ENCODE peak calls at places on chromosomes 2 and 18, in seven cellular contexts. X is H1, K is H9, O is mesendoderm, D is mesenchymal stem cell, Q is trophoblast cell, P is neuronal stem cell. F is an unnamed sample.

GRCh38 chr2:65490222-65490621 is 57.8 kb upstream of the SPRED2 start:
- DNase-seq in X (no peak), K (no peak), Q (no peak), O (no peak), P (no peak), D (no peak), F (no peak)

GRCh38 chr2:199602271-199602895 is 144.6 kb upstream of the SATB2 start:
- DNase-seq in O (peak; percentile 86), K (peak; percentile 62), X (no peak), D (no peak), Q (no peak), P (no peak), F (no peak)

GRCh38 chr2:45261746-45262145 is 252.5 kb upstream of the SIX2 start:
- DNase-seq in Q (no peak), P (no peak), O (no peak), K (no peak), D (no peak), X (no peak), F (no peak)

GRCh38 chr2:240410808-240411207 is 24.7 kb upstream of the GPC1 start:
- DNase-seq in O (no peak), P (no peak), D (no peak), Q (no peak), X (no peak), K (peak; percentile 11), F (no peak)

GRCh38 chr2:64792995-64793639 is 139.4 kb upstream of the SERTAD2 start:
- DNase-seq in X (no peak), Q (no peak), D (no peak), P (no peak), O (no peak), K (no peak), F (peak; percentile 53)

GRCh38 chr18:32301976-32302743 is 112.3 kb downstream of the MEP1B start:
- DNase-seq in K (no peak), Q (no peak), X (no peak), D (peak; percentile 85), O (no peak), P (no peak), F (peak; percentile 94)

GRCh38 chr2:240324312-240325005 is 111.0 kb upstream of the GPC1 start:
- DNase-seq in P (no peak), Q (no peak), D (no peak), K (no peak), O (no peak), X (no peak), F (no peak)

GRCh38 chr18:34339155-34339554 is 114.4 kb upstream of the NOL4 start:
- DNase-seq in Q (no peak), P (no peak), X (no peak), O (no peak), K (no peak), D (no peak), F (no peak)

DNA sequence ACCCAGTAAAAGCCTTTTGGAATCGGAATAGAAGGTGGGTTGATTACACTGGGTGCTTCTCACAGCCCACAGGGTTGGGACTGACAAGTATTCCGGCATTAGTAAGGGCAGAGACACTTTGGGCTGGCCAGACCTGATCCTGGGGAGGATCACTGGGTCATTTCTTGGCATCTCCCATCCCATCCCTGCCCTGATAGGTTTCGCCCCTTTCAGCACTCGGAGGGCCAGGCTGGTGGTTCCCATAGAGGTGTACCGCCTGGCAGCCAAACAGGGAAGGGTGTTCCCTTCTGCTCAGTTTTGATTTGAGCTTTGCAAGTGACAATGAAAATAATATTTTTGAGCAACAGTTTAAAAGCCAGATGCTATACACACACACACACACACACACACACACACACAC is 37.3 kb downstream of the CYP1B1 start:
- DNase-seq in P (no peak), Q (no peak), O (no peak), K (no peak), D (no peak), X (no peak), F (no peak)
- H3K27ac ChIP-seq in P (no peak overlapping the region), Q (no peak overlapping the region), O (no peak overlapping the region), K (no peak overlapping the region), D (no peak overlapping the region), X (no peak overlapping the region), F (peak overlapping the region; percentile 32)

DNA sequence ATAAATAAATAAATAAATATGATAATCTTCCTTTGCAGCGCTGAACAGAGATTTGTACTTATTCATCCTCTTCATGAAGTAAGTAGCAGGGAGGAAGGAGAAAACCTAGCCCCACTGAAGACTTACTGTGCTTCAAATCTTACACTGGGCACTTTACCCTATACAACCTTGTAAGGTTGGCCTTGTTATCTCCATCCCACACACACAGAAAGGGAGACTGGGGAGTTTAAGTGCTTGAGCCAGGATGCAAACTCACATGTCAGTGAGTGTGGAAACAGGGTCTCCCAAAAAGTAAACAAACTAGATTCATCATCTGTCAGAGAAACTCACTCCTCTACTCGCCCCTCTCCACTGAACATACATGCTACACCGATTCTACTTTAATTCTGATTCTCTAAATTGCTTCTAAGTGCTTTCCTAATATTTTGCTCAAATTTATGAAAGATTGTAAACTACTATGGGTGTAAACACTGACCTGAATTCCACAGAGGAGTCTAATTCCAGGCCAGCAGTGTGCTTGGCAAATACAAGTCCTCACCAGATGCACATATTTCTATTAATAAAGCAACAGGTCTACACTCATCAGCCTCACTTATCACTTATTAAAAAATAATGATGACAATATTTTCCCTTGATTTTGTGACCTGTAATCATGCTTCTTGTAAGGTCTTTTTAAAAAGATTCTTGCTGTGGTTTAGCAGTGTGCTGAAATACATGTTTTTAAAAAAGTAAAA is 155.5 kb downstream of the TCF4 start:
- DNase-seq in K (no peak), D (no peak), Q (no peak), P (no peak), X (no peak), O (no peak), F (no peak)
- H3K18ac ChIP-seq in K (no peak overlapping the region), D (no peak overlapping the region), Q (no peak overlapping the region), P (no peak overlapping the region), X (no peak overlapping the region), O (no peak overlapping the region), F (no peak overlapping the region)

DNA sequence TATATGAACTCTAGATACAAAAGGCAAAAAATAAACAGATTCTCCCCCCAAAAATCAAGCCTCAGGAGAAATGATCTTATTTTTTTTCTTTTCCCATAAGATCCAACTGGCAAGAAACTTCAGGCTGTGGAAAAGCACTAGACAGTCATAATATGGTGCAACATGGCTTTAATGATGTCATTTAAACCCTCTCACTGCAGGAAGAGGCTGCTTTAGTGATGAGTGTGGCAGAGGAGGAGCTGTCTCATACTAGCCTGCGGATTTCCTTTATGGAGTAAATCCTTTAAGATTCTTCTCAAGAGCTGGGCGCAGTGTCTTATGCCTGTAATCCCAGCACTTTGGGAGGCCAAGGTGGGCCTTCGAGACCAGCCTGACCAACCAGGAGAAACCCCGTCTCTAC is 83.3 kb upstream of the CD28 start:
- DNase-seq in K (no peak), Q (peak; percentile 79), P (no peak), X (no peak), O (peak; percentile 65), D (peak; percentile 98), F (peak; percentile 98)
- H3K27ac ChIP-seq in K (no peak overlapping the region), Q (no peak overlapping the region), P (no peak overlapping the region), X (no peak overlapping the region), O (no peak overlapping the region), D (peak overlapping the region; percentile 48), F (peak overlapping the region; percentile 79)

GRCh38 chr2:241499146-241499965 is 9.0 kb downstream of the STK25 start:
- DNase-seq in Q (no peak), X (no peak), D (no peak), K (no peak), O (no peak), P (no peak), F (no peak)

GRCh38 chr2:241500016-241500415 is 8.4 kb downstream of the STK25 start:
- DNase-seq in Q (no peak), O (no peak), D (no peak), X (no peak), K (no peak), P (no peak), F (no peak)

GRCh38 chr2:241501551-241501950 is 6.8 kb downstream of the STK25 start:
- DNase-seq in K (no peak), O (no peak), X (no peak), Q (no peak), D (no peak), P (no peak), F (no peak)

GRCh38 chr2:241501099-241501541 is 7.3 kb downstream of the STK25 start:
- DNase-seq in X (no peak), O (no peak), P (no peak), D (no peak), Q (no peak), K (no peak), F (no peak)

GRCh38 chr2:241500431-241500975 is 7.9 kb downstream of the STK25 start:
- DNase-seq in Q (no peak), X (no peak), K (no peak), P (no peak), D (no peak), O (no peak), F (no peak)
- H3K18ac ChIP-seq in Q (no peak overlapping the region), X (no peak overlapping the region), K (no peak overlapping the region), P (no peak overlapping the region), D (no peak overlapping the region), O (no peak overlapping the region), F (no peak overlapping the region)

GRCh38 chr2:197237720-197238370 is 72.7 kb downstream of the ANKRD44 start:
- DNase-seq in K (no peak), X (no peak), O (no peak), Q (no peak), D (no peak), P (no peak), F (no peak)
- H3K27ac ChIP-seq in K (no peak overlapping the region), X (no peak overlapping the region), O (no peak overlapping the region), Q (no peak overlapping the region), D (no peak overlapping the region), P (no peak overlapping the region), F (no peak overlapping the region)

DNA sequence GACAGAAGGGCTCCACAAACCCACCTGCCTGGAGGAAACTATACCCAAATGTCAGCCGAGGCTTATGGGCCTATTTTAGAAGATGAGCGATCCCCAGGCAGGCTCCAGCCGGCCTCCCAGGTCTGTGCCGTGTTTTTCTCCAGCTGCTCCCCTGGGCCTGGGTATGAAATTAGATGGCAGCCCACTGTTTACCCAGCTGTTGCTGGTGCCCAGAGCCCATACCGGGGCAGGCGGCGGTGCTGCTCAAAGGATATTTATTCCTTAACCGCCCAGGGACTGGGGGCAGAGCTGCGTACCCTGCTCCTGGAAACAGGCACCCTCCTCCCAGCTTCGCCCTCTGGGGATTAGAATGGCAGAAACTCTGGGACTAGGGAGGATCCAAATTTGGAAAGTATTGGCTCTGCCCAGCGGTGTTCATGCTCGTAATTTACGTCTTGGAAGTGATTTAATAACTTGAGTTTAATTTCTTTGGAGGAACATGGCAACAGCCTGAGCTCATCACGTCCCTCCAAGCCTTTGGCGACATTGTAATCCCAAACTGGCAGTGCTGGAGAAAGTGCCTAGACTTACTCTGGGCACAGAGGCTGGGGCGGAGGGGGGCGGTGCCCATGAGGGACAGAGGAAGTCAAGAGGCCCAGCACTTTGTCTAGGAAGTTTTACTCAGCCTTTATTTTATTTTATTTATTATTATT is 199.2 kb downstream of the KLHL29 start:
- DNase-seq in D (no peak), X (no peak), O (no peak), Q (no peak), P (no peak), K (no peak), F (no peak)
- H3K18ac ChIP-seq in D (no peak overlapping the region), X (no peak overlapping the region), O (no peak overlapping the region), Q (no peak overlapping the region), P (peak overlapping the region; percentile 34), K (no peak overlapping the region), F (no peak overlapping the region)

DNA sequence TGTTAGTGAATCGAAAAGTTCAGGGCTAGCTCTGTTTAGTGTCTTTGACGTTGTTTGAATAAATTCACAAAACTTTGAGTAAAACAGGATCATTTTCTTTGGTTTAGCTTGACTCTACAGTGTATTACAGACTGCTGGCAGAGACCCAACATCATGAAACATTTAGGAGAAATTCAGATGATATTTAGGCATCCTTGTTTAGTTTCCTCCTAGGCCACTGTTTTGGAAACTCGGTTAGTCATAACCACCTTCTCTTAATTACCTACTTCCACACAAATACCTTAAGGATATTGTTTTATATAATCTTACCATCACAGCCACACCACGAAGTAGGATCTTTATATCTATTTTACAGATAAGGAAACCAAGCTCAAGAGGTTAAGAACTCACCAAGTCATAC is 7.8 kb downstream of the LIMS1 start:
- DNase-seq in K (no peak), X (no peak), D (no peak), Q (no peak), P (no peak), O (no peak), F (peak; percentile 63)
- H3K27ac ChIP-seq in K (no peak overlapping the region), X (no peak overlapping the region), D (no peak overlapping the region), Q (no peak overlapping the region), P (no peak overlapping the region), O (no peak overlapping the region), F (peak overlapping the region; percentile 45)

F was measured in IMR-90.